ENCODE peak calls at places on chromosomes 12 and 14, in five cellular contexts. One of them, this sample, is unnamed.

GRCh38 chr12:16076553-16076952 is 165.4 kb downstream of the DERA start:
- DNase-seq in T1000: no peak
- DNase-seq in amygdala: no peak
- DNase-seq in CD8-positive, alpha-beta memory T cell: no peak
- DNase-seq in NCI-H2107: peak
- DNase-seq in this sample: no peak

GRCh38 chr14:99441157-99441870 is 39.3 kb downstream of the SETD3 start:
- DNase-seq in NCI-H2107: no peak
- DNase-seq in amygdala: no peak
- DNase-seq in CD8-positive, alpha-beta memory T cell: no peak
- DNase-seq in T1000: no peak
- DNase-seq in this sample: no peak

GRCh38 chr14:90891326-90891725 is 75.1 kb upstream of the TTC7B start:
- DNase-seq in amygdala: no peak
- DNase-seq in T1000: no peak
- DNase-seq in NCI-H2107: no peak
- DNase-seq in CD8-positive, alpha-beta memory T cell: no peak
- DNase-seq in this sample: no peak

GRCh38 chr12:110249105-110249504 is 31.9 kb upstream of the ATP2A2 start:
- DNase-seq in T1000: no peak
- DNase-seq in CD8-positive, alpha-beta memory T cell: no peak
- DNase-seq in NCI-H2107: no peak
- DNase-seq in amygdala: no peak
- DNase-seq in this sample: no peak

GRCh38 chr12:26971963-26972362 is 33.7 kb downstream of the FGFR1OP2 start:
- DNase-seq in CD8-positive, alpha-beta memory T cell: peak
- DNase-seq in NCI-H2107: no peak
- DNase-seq in amygdala: no peak
- DNase-seq in T1000: no peak
- DNase-seq in this sample: no peak

GRCh38 chr12:126685636-126686035 is 1581.3 kb upstream of the TMEM132C start:
- DNase-seq in NCI-H2107: no peak
- DNase-seq in amygdala: no peak
- DNase-seq in CD8-positive, alpha-beta memory T cell: no peak
- DNase-seq in T1000: no peak
- DNase-seq in this sample: no peak

GRCh38 chr14:76581592-76581991 is 179.7 kb upstream of the VASH1 start:
- DNase-seq in CD8-positive, alpha-beta memory T cell: no peak
- DNase-seq in amygdala: no peak
- DNase-seq in T1000: no peak
- DNase-seq in NCI-H2107: no peak
- DNase-seq in this sample: no peak

GRCh38 chr12:62472472-62472871 is 5.8 kb downstream of the MON2 start:
- DNase-seq in amygdala: no peak
- DNase-seq in NCI-H2107: no peak
- DNase-seq in CD8-positive, alpha-beta memory T cell: no peak
- DNase-seq in T1000: peak
- DNase-seq in this sample: no peak

GRCh38 chr14:23307146-23307447 is 464 bp downstream of the BCL2L2 start:
- DNase-seq in amygdala: no peak
- DNase-seq in NCI-H2107: no peak
- DNase-seq in CD8-positive, alpha-beta memory T cell: no peak
- DNase-seq in T1000: no peak
- DNase-seq in this sample: no peak

GRCh38 chr14:75884198-75884611 is 97.6 kb downstream of the TGFB3 start:
- DNase-seq in CD8-positive, alpha-beta memory T cell: no peak
- DNase-seq in NCI-H2107: no peak
- DNase-seq in T1000: no peak
- DNase-seq in amygdala: no peak
- DNase-seq in this sample: no peak

GRCh38 chr12:46950116-46950515 is 124.3 kb upstream of the SLC38A4 start:
- DNase-seq in T1000: no peak
- DNase-seq in NCI-H2107: no peak
- DNase-seq in amygdala: no peak
- DNase-seq in CD8-positive, alpha-beta memory T cell: no peak
- DNase-seq in this sample: no peak

GRCh38 chr12:132327351-132328171 is 1.8 kb downstream of the GALNT9 start:
- DNase-seq in CD8-positive, alpha-beta memory T cell: no peak
- DNase-seq in T1000: no peak
- DNase-seq in NCI-H2107: no peak
- DNase-seq in amygdala: peak
- DNase-seq in this sample: peak

GRCh38 chr14:54606631-54607133 is 39.8 kb downstream of the SAMD4A start:
- DNase-seq in CD8-positive, alpha-beta memory T cell: no peak
- DNase-seq in T1000: peak
- DNase-seq in NCI-H2107: no peak
- DNase-seq in amygdala: no peak
- DNase-seq in this sample: no peak

GRCh38 chr12:57632369-57632897 is 568 bp downstream of the B4GALNT1 start:
- DNase-seq in NCI-H2107: no peak
- DNase-seq in CD8-positive, alpha-beta memory T cell: no peak
- DNase-seq in amygdala: no peak
- DNase-seq in T1000: peak
- DNase-seq in this sample: no peak

GRCh38 chr14:22737052-22737451 is 29.4 kb upstream of the OXA1L start:
- DNase-seq in NCI-H2107: no peak
- DNase-seq in CD8-positive, alpha-beta memory T cell: no peak
- DNase-seq in T1000: no peak
- DNase-seq in amygdala: no peak
- DNase-seq in this sample: no peak

GRCh38 chr12:131231194-131231980 is 277.7 kb downstream of the ADGRD1 start:
- DNase-seq in NCI-H2107: no peak
- DNase-seq in CD8-positive, alpha-beta memory T cell: no peak
- DNase-seq in T1000: no peak
- DNase-seq in amygdala: no peak
- DNase-seq in this sample: no peak

GRCh38 chr12:116882742-116883141 is 1.5 kb upstream of the HRK start:
- DNase-seq in amygdala: no peak
- DNase-seq in CD8-positive, alpha-beta memory T cell: no peak
- DNase-seq in T1000: no peak
- DNase-seq in NCI-H2107: no peak
- DNase-seq in this sample: no peak

GRCh38 chr14:61308198-61308597 is 13.2 kb upstream of the PRKCH start:
- DNase-seq in NCI-H2107: no peak
- DNase-seq in T1000: no peak
- DNase-seq in amygdala: no peak
- DNase-seq in CD8-positive, alpha-beta memory T cell: no peak
- DNase-seq in this sample: no peak

GRCh38 chr14:103680491-103681231 is 34.6 kb downstream of the XRCC3 start:
- DNase-seq in T1000: no peak
- DNase-seq in CD8-positive, alpha-beta memory T cell: no peak
- DNase-seq in amygdala: no peak
- DNase-seq in NCI-H2107: no peak
- DNase-seq in this sample: no peak

GRCh38 chr12:111298583-111299436 is 70.1 kb downstream of the PHETA1 start:
- DNase-seq in NCI-H2107: no peak
- DNase-seq in amygdala: peak
- DNase-seq in CD8-positive, alpha-beta memory T cell: no peak
- DNase-seq in T1000: no peak
- DNase-seq in this sample: no peak

GRCh38 chr12:132251741-132252490 is 77.5 kb downstream of the GALNT9 start:
- DNase-seq in T1000: no peak
- DNase-seq in CD8-positive, alpha-beta memory T cell: no peak
- DNase-seq in amygdala: no peak
- DNase-seq in NCI-H2107: no peak
- DNase-seq in this sample: no peak

GRCh38 chr14:65255583-65256443 is 153.5 kb upstream of the MAX start:
- DNase-seq in T1000: no peak
- DNase-seq in NCI-H2107: no peak
- DNase-seq in amygdala: no peak
- DNase-seq in CD8-positive, alpha-beta memory T cell: no peak
- DNase-seq in this sample: peak

GRCh38 chr12:102427542-102427923 is 52.8 kb downstream of the IGF1 start:
- DNase-seq in CD8-positive, alpha-beta memory T cell: no peak
- DNase-seq in NCI-H2107: no peak
- DNase-seq in amygdala: peak
- DNase-seq in T1000: no peak
- DNase-seq in this sample: no peak

GRCh38 chr12:62950317-62950716 is 15.4 kb upstream of the PPM1H start:
- DNase-seq in NCI-H2107: no peak
- DNase-seq in T1000: no peak
- DNase-seq in CD8-positive, alpha-beta memory T cell: no peak
- DNase-seq in amygdala: no peak
- DNase-seq in this sample: no peak

GRCh38 chr14:104570869-104571635 is 8.5 kb upstream of the C14orf180 start:
- DNase-seq in amygdala: no peak
- DNase-seq in CD8-positive, alpha-beta memory T cell: no peak
- DNase-seq in NCI-H2107: no peak
- DNase-seq in T1000: no peak
- DNase-seq in this sample: no peak

GRCh38 chr12:130815028-130815741 is 23.9 kb downstream of the STX2 start:
- DNase-seq in CD8-positive, alpha-beta memory T cell: no peak
- DNase-seq in amygdala: peak
- DNase-seq in NCI-H2107: no peak
- DNase-seq in T1000: no peak
- DNase-seq in this sample: no peak

GRCh38 chr14:69483765-69484443 is 624 bp upstream of the PLEKHD1 start:
- DNase-seq in CD8-positive, alpha-beta memory T cell: no peak
- DNase-seq in NCI-H2107: peak
- DNase-seq in amygdala: no peak
- DNase-seq in T1000: no peak
- DNase-seq in this sample: peak

GRCh38 chr12:119444462-119445044 is 110.0 kb downstream of the CCDC60 start:
- DNase-seq in amygdala: no peak
- DNase-seq in NCI-H2107: peak
- DNase-seq in T1000: peak
- DNase-seq in CD8-positive, alpha-beta memory T cell: peak
- DNase-seq in this sample: no peak

GRCh38 chr14:79602742-79603141 is 608.6 kb downstream of the DIO2 start:
- DNase-seq in CD8-positive, alpha-beta memory T cell: no peak
- DNase-seq in T1000: no peak
- DNase-seq in NCI-H2107: no peak
- DNase-seq in amygdala: no peak
- DNase-seq in this sample: no peak

GRCh38 chr12:79997115-79997805 is 62.4 kb upstream of the PPP1R12A start:
- DNase-seq in NCI-H2107: no peak
- DNase-seq in CD8-positive, alpha-beta memory T cell: no peak
- DNase-seq in amygdala: no peak
- DNase-seq in T1000: no peak
- DNase-seq in this sample: no peak

GRCh38 chr14:106276326-106277267 is 750.2 kb downstream of the TMEM121 start:
- DNase-seq in amygdala: no peak
- DNase-seq in T1000: no peak
- DNase-seq in CD8-positive, alpha-beta memory T cell: peak
- DNase-seq in NCI-H2107: no peak
- DNase-seq in this sample: no peak

GRCh38 chr12:124744659-124745467 is 118.8 kb downstream of the SCARB1 start:
- DNase-seq in T1000: no peak
- DNase-seq in NCI-H2107: no peak
- DNase-seq in CD8-positive, alpha-beta memory T cell: no peak
- DNase-seq in amygdala: no peak
- DNase-seq in this sample: no peak

GRCh38 chr12:88895634-88896033 is 315.4 kb upstream of the KITLG start:
- DNase-seq in amygdala: no peak
- DNase-seq in NCI-H2107: no peak
- DNase-seq in T1000: no peak
- DNase-seq in CD8-positive, alpha-beta memory T cell: no peak
- DNase-seq in this sample: no peak

GRCh38 chr14:51869426-51870113 is 9.2 kb downstream of the GNG2 start:
- DNase-seq in NCI-H2107: no peak
- DNase-seq in T1000: no peak
- DNase-seq in CD8-positive, alpha-beta memory T cell: no peak
- DNase-seq in amygdala: no peak
- DNase-seq in this sample: no peak

This sample was measured in DMS79.